ENCODE peak calls at places on chromosomes 13 and 19, in seven cellular contexts. One of them, this sample, is unnamed.

GRCh38 chr13:111480976-111481375 is 160.5 kb downstream of the TEX29 start:
- DNase-seq in cardiac muscle cell: no peak
- DNase-seq in HFF-Myc: no peak
- DNase-seq in type B pancreatic cell: peak
- DNase-seq in thoracic aorta: no peak
- DNase-seq in GM13976: no peak
- DNase-seq in left lung: no peak
- DNase-seq in this sample: no peak

GRCh38 chr19:17944301-17944700 is 11.5 kb downstream of the CCDC124 start:
- DNase-seq in type B pancreatic cell: no peak
- DNase-seq in GM13976: no peak
- DNase-seq in cardiac muscle cell: peak
- DNase-seq in left lung: no peak
- DNase-seq in HFF-Myc: peak
- DNase-seq in thoracic aorta: no peak
- DNase-seq in this sample: no peak

GRCh38 chr19:5006201-5006600 is 37.3 kb downstream of the KDM4B start:
- DNase-seq in thoracic aorta: no peak
- DNase-seq in left lung: no peak
- DNase-seq in GM13976: no peak
- DNase-seq in HFF-Myc: no peak
- DNase-seq in type B pancreatic cell: no peak
- DNase-seq in cardiac muscle cell: peak
- DNase-seq in this sample: no peak

GRCh38 chr13:49560270-49561063 is 24.9 kb downstream of the RCBTB1 start:
- DNase-seq in type B pancreatic cell: no peak
- DNase-seq in cardiac muscle cell: peak
- DNase-seq in left lung: no peak
- DNase-seq in thoracic aorta: no peak
- DNase-seq in GM13976: no peak
- DNase-seq in HFF-Myc: no peak
- DNase-seq in this sample: no peak

GRCh38 chr19:8571006-8571411 is 6.2 kb downstream of the MYO1F start:
- DNase-seq in cardiac muscle cell: peak
- DNase-seq in GM13976: peak
- DNase-seq in left lung: peak
- DNase-seq in type B pancreatic cell: no peak
- DNase-seq in thoracic aorta: no peak
- DNase-seq in HFF-Myc: no peak
- DNase-seq in this sample: peak

GRCh38 chr19:33240181-33240771 is 14.6 kb upstream of the SLC7A10 start:
- DNase-seq in cardiac muscle cell: no peak
- DNase-seq in HFF-Myc: no peak
- DNase-seq in type B pancreatic cell: no peak
- DNase-seq in GM13976: no peak
- DNase-seq in left lung: no peak
- DNase-seq in thoracic aorta: no peak
- DNase-seq in this sample: peak

GRCh38 chr19:15265849-15266248 is 33.6 kb upstream of the EPHX3 start:
- DNase-seq in cardiac muscle cell: peak
- DNase-seq in left lung: peak
- DNase-seq in HFF-Myc: peak
- DNase-seq in GM13976: no peak
- DNase-seq in thoracic aorta: peak
- DNase-seq in type B pancreatic cell: no peak
- DNase-seq in this sample: no peak

GRCh38 chr13:66689037-66689619 is 541.0 kb downstream of the PCDH9 start:
- DNase-seq in type B pancreatic cell: no peak
- DNase-seq in cardiac muscle cell: peak
- DNase-seq in thoracic aorta: no peak
- DNase-seq in left lung: no peak
- DNase-seq in HFF-Myc: no peak
- DNase-seq in GM13976: no peak
- DNase-seq in this sample: no peak

GRCh38 chr19:6828698-6829633 is 56.5 kb downstream of the VAV1 start:
- DNase-seq in type B pancreatic cell: no peak
- DNase-seq in cardiac muscle cell: no peak
- DNase-seq in GM13976: peak
- DNase-seq in HFF-Myc: no peak
- DNase-seq in left lung: no peak
- DNase-seq in thoracic aorta: no peak
- DNase-seq in this sample: no peak

GRCh38 chr13:114015608-114016295 is 41.9 kb upstream of the C13orf46 start:
- DNase-seq in HFF-Myc: no peak
- DNase-seq in thoracic aorta: no peak
- DNase-seq in left lung: no peak
- DNase-seq in GM13976: no peak
- DNase-seq in cardiac muscle cell: peak
- DNase-seq in type B pancreatic cell: no peak
- DNase-seq in this sample: no peak

GRCh38 chr13:45301263-45301662 is 39.7 kb downstream of the TPT1 start:
- DNase-seq in cardiac muscle cell: no peak
- DNase-seq in left lung: no peak
- DNase-seq in GM13976: no peak
- DNase-seq in type B pancreatic cell: no peak
- DNase-seq in HFF-Myc: no peak
- DNase-seq in thoracic aorta: no peak
- DNase-seq in this sample: no peak

GRCh38 chr19:38877781-38878574 is at the start of gene RINL:
- DNase-seq in GM13976: peak
- DNase-seq in left lung: peak
- DNase-seq in cardiac muscle cell: no peak
- DNase-seq in thoracic aorta: no peak
- DNase-seq in HFF-Myc: no peak
- DNase-seq in type B pancreatic cell: no peak
- DNase-seq in this sample: peak

GRCh38 chr19:38880882-38881609 is 3.0 kb upstream of the RINL start:
- DNase-seq in GM13976: peak
- DNase-seq in type B pancreatic cell: no peak
- DNase-seq in left lung: no peak
- DNase-seq in HFF-Myc: no peak
- DNase-seq in cardiac muscle cell: no peak
- DNase-seq in thoracic aorta: no peak
- DNase-seq in this sample: no peak

GRCh38 chr19:38880076-38880881 is 2.2 kb upstream of the RINL start:
- DNase-seq in thoracic aorta: no peak
- DNase-seq in HFF-Myc: no peak
- DNase-seq in left lung: no peak
- DNase-seq in cardiac muscle cell: no peak
- DNase-seq in type B pancreatic cell: no peak
- DNase-seq in GM13976: no peak
- DNase-seq in this sample: no peak

GRCh38 chr19:38879400-38879751 is 1.3 kb upstream of the RINL start:
- DNase-seq in HFF-Myc: no peak
- DNase-seq in cardiac muscle cell: no peak
- DNase-seq in thoracic aorta: no peak
- DNase-seq in type B pancreatic cell: no peak
- DNase-seq in GM13976: peak
- DNase-seq in left lung: no peak
- DNase-seq in this sample: no peak

GRCh38 chr19:38878575-38879399 is 712 bp upstream of the RINL start:
- DNase-seq in left lung: no peak
- DNase-seq in GM13976: peak
- DNase-seq in cardiac muscle cell: no peak
- DNase-seq in type B pancreatic cell: no peak
- DNase-seq in thoracic aorta: no peak
- DNase-seq in HFF-Myc: no peak
- DNase-seq in this sample: no peak
- TF ChIP-seq CTCF in left lung: no peak
- TF ChIP-seq CTCF in GM13976: no peak
- TF ChIP-seq CTCF in cardiac muscle cell: no peak
- TF ChIP-seq CTCF in type B pancreatic cell: no peak
- TF ChIP-seq CTCF in thoracic aorta: no peak
- TF ChIP-seq CTCF in HFF-Myc: no peak
- TF ChIP-seq CTCF in this sample: no peak

GRCh38 chr19:45403781-45404556 is 900 bp downstream of the PPP1R13L start:
- DNase-seq in thoracic aorta: no peak
- DNase-seq in HFF-Myc: no peak
- DNase-seq in left lung: peak
- DNase-seq in cardiac muscle cell: peak
- DNase-seq in GM13976: peak
- DNase-seq in type B pancreatic cell: no peak
- DNase-seq in this sample: no peak
- TF ChIP-seq CTCF in thoracic aorta: peak
- TF ChIP-seq CTCF in HFF-Myc: peak
- TF ChIP-seq CTCF in left lung: peak
- TF ChIP-seq CTCF in cardiac muscle cell: peak
- TF ChIP-seq CTCF in GM13976: peak
- TF ChIP-seq CTCF in type B pancreatic cell: peak
- TF ChIP-seq CTCF in this sample: peak

GRCh38 chr19:19315444-19315843 is 4.9 kb downstream of the SUGP1 start:
- DNase-seq in GM13976: no peak
- DNase-seq in thoracic aorta: no peak
- DNase-seq in left lung: no peak
- DNase-seq in cardiac muscle cell: no peak
- DNase-seq in type B pancreatic cell: no peak
- DNase-seq in HFF-Myc: no peak
- DNase-seq in this sample: no peak
- TF ChIP-seq CTCF in GM13976: no peak
- TF ChIP-seq CTCF in thoracic aorta: no peak
- TF ChIP-seq CTCF in left lung: no peak
- TF ChIP-seq CTCF in cardiac muscle cell: no peak
- TF ChIP-seq CTCF in type B pancreatic cell: no peak
- TF ChIP-seq CTCF in HFF-Myc: peak
- TF ChIP-seq CTCF in this sample: no peak

GRCh38 chr13:99955747-99956472 is 15.7 kb downstream of the ZIC5 start:
- DNase-seq in HFF-Myc: no peak
- DNase-seq in cardiac muscle cell: peak
- DNase-seq in GM13976: no peak
- DNase-seq in left lung: no peak
- DNase-seq in type B pancreatic cell: no peak
- DNase-seq in thoracic aorta: no peak
- DNase-seq in this sample: no peak

GRCh38 chr13:99955107-99955746 is 16.3 kb downstream of the ZIC5 start:
- DNase-seq in HFF-Myc: no peak
- DNase-seq in GM13976: no peak
- DNase-seq in left lung: no peak
- DNase-seq in cardiac muscle cell: no peak
- DNase-seq in thoracic aorta: no peak
- DNase-seq in type B pancreatic cell: no peak
- DNase-seq in this sample: no peak

GRCh38 chr13:99958402-99959126 is 13.0 kb downstream of the ZIC5 start:
- DNase-seq in type B pancreatic cell: no peak
- DNase-seq in thoracic aorta: no peak
- DNase-seq in HFF-Myc: no peak
- DNase-seq in GM13976: no peak
- DNase-seq in left lung: no peak
- DNase-seq in cardiac muscle cell: no peak
- DNase-seq in this sample: no peak

GRCh38 chr13:99959127-99959529 is 12.4 kb downstream of the ZIC5 start:
- DNase-seq in thoracic aorta: no peak
- DNase-seq in type B pancreatic cell: no peak
- DNase-seq in GM13976: no peak
- DNase-seq in cardiac muscle cell: no peak
- DNase-seq in HFF-Myc: no peak
- DNase-seq in left lung: no peak
- DNase-seq in this sample: no peak

GRCh38 chr13:99956473-99957349 is 14.9 kb downstream of the ZIC5 start:
- DNase-seq in thoracic aorta: no peak
- DNase-seq in HFF-Myc: no peak
- DNase-seq in GM13976: peak
- DNase-seq in type B pancreatic cell: no peak
- DNase-seq in left lung: no peak
- DNase-seq in cardiac muscle cell: no peak
- DNase-seq in this sample: no peak
- TF ChIP-seq CTCF in thoracic aorta: no peak
- TF ChIP-seq CTCF in HFF-Myc: no peak
- TF ChIP-seq CTCF in GM13976: no peak
- TF ChIP-seq CTCF in type B pancreatic cell: no peak
- TF ChIP-seq CTCF in left lung: no peak
- TF ChIP-seq CTCF in cardiac muscle cell: no peak
- TF ChIP-seq CTCF in this sample: no peak

DNA sequence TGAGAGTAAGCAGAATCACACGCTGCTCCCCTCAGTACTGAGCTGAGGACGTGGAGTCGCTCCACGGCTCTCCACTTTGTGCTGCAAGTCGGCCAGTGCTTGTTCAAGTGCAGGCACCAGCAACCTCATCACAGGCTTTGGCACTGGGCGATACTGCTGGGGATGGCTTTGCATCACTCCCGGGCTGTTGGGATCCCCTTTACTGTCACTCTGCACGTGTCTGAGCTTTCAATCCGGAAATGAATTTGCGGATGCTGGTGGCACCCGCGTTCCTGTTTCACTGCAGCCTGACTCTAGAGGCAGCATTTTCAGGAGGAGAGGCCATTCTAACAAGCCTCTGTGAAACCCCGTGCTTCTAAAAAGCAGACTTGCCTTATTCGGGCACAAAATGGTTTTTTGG is 19.1 kb downstream of the SMARCA4 start:
- DNase-seq in thoracic aorta: no peak
- DNase-seq in left lung: no peak
- DNase-seq in HFF-Myc: no peak
- DNase-seq in cardiac muscle cell: no peak
- DNase-seq in type B pancreatic cell: no peak
- DNase-seq in GM13976: no peak
- DNase-seq in this sample: no peak
- TF ChIP-seq CTCF in thoracic aorta: peak
- TF ChIP-seq CTCF in left lung: no peak
- TF ChIP-seq CTCF in HFF-Myc: no peak
- TF ChIP-seq CTCF in cardiac muscle cell: no peak
- TF ChIP-seq CTCF in type B pancreatic cell: no peak
- TF ChIP-seq CTCF in GM13976: no peak
- TF ChIP-seq CTCF in this sample: peak

DNA sequence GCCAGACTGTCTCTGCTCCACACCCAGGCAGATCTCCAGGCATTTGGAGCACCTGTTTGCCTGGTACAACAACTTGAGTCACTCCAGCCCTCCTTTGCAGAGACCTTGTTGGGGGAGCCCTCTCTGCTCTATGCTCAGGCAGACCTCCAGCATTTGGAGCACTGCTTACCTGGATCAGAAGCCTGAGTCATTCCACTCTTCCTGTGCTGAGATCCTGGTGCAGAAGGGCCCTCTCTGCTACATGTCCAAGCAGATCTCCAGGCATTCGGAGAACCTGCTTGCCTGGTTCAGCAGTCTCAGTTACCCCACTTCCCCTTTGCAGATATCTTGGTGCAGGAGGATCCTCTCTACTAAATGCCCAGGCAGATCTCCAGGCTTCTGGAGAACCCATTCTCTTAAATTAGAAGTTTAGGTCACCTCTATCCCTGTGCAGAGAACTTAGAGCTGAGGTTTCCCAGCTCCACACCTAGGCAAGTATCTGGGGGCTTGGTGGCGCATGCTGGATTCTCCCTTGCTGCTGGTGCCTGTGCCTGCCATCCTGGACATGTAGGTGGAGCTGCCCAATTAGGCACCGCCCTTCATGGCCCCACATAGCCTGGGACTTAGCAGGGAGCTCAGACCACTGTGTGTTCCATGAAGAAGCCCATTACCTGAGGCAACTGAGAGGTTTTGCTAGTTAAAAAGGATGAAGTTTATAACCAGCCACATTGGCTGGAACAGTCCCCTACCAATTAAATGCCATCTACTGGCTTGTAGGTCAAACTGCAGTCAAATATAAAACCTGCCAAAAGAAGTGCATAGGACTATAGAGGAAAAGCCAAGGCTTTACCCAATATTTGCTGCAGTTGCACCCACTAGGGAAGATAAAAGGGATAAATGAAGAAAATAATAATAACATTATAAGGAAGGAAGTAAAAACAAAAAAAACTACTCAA is 97.6 kb upstream of the SLITRK6 start:
- DNase-seq in left lung: no peak
- DNase-seq in HFF-Myc: no peak
- DNase-seq in thoracic aorta: no peak
- DNase-seq in GM13976: no peak
- DNase-seq in cardiac muscle cell: no peak
- DNase-seq in type B pancreatic cell: no peak
- DNase-seq in this sample: no peak
- TF ChIP-seq CTCF in left lung: no peak
- TF ChIP-seq CTCF in HFF-Myc: no peak
- TF ChIP-seq CTCF in thoracic aorta: no peak
- TF ChIP-seq CTCF in GM13976: no peak
- TF ChIP-seq CTCF in cardiac muscle cell: no peak
- TF ChIP-seq CTCF in type B pancreatic cell: peak
- TF ChIP-seq CTCF in this sample: no peak

GRCh38 chr19:28331596-28331995 is 881.4 kb downstream of the UQCRFS1 start:
- DNase-seq in cardiac muscle cell: no peak
- DNase-seq in thoracic aorta: no peak
- DNase-seq in left lung: no peak
- DNase-seq in HFF-Myc: no peak
- DNase-seq in GM13976: no peak
- DNase-seq in type B pancreatic cell: no peak
- DNase-seq in this sample: no peak
- TF ChIP-seq CTCF in cardiac muscle cell: no peak
- TF ChIP-seq CTCF in thoracic aorta: no peak
- TF ChIP-seq CTCF in left lung: no peak
- TF ChIP-seq CTCF in HFF-Myc: no peak
- TF ChIP-seq CTCF in GM13976: no peak
- TF ChIP-seq CTCF in type B pancreatic cell: no peak
- TF ChIP-seq CTCF in this sample: no peak